ENCODE peak calls at places on chromosome 19, in four cellular contexts. Z, M, L and V are unnamed samples.

GRCh38 chr19:14072535-14073231 is at the start of gene MISP3:
- DNase-seq in Z (peak), M (no peak), L (peak), V (peak)

GRCh38 chr19:11678504-11678903 is 60.2 kb downstream of the ZNF823 start:
- DNase-seq in Z (no peak), M (no peak), L (no peak), V (no peak)

GRCh38 chr19:3409346-3410064 is 43.1 kb downstream of the NFIC start:
- DNase-seq in Z (peak), M (no peak), L (no peak), V (peak)

GRCh38 chr19:46355991-46356669 is 9.2 kb downstream of the PPP5C start:
- DNase-seq in Z (no peak), M (no peak), L (peak), V (no peak)

GRCh38 chr19:2974342-2974932 is 2.9 kb upstream of the TLE6 start:
- DNase-seq in Z (peak), M (peak), L (peak), V (no peak)

GRCh38 chr19:46374526-46375475 is 27.9 kb downstream of the PPP5C start:
- DNase-seq in Z (no peak), M (no peak), L (peak), V (peak)

GRCh38 chr19:18590273-18591272 is 2.0 kb downstream of the REX1BD start:
- DNase-seq in Z (peak), M (peak), L (peak), V (peak)

GRCh38 chr19:7743425-7743841 is 3.9 kb downstream of the CD209 start:
- DNase-seq in Z (no peak), M (no peak), L (no peak), V (no peak)

GRCh38 chr19:5951338-5951861 is 26.5 kb downstream of the RANBP3 start:
- DNase-seq in Z (no peak), M (no peak), L (no peak), V (no peak)

GRCh38 chr19:15498910-15499309 is 9.4 kb upstream of the CYP4F22 start:
- DNase-seq in Z (no peak), M (peak), L (no peak), V (no peak)

GRCh38 chr19:58228584-58229254 is at the start of gene ZNF544:
- DNase-seq in Z (peak), M (peak), L (peak), V (peak)
- TF ChIP-seq CTCF in Z (no peak), M (no peak), L (no peak), V (peak)

GRCh38 chr19:35741216-35741541 is 1.1 kb downstream of the IGFLR1 start:
- DNase-seq in Z (peak), M (no peak), L (no peak), V (no peak)

GRCh38 chr19:35739275-35740107 is 2.8 kb downstream of the IGFLR1 start:
- DNase-seq in Z (peak), M (no peak), L (no peak), V (no peak)

GRCh38 chr19:35742121-35742724 is at the start of gene IGFLR1:
- DNase-seq in Z (peak), M (no peak), L (no peak), V (no peak)

GRCh38 chr19:35740108-35740422 is 2.2 kb downstream of the IGFLR1 start:
- DNase-seq in Z (no peak), M (no peak), L (no peak), V (no peak)

DNA sequence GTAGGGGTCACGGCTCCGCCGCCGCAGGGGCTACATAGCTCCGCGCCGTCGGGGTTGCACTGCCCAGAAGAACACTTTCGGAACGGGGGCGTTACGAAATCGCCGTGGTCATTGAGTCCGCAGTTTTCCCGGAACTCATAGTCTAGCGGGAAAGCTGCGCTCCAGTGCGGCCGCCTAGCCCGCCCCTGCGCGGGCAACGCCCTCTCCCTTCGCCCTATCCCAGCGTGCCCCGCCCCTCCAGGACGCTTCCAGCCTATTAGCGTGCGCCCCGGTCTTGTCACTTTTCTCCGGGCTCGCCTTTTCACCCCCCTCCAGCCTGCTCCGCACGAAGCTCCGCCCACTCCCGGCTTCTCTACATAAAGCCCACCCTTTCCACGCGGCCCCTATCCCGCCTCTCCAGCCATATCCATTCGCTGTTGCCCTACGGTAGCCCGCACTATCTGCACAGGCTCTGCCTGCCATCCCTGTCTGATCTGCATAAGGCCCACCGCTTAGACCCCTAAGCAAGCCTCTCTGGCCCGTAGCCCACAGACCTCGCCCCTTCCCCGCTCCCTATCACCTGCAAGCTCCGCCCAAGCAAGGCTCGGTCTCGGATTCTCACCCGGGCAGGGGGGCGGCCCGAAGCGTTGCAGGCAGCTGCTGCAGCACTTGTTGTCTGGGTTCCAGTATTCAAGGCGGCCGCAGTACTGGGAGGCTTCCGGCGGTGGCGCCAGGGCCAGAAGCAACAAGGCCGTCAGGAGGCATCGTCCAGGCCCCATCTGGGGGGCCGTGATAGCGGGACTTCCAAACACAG is 1.6 kb downstream of the IGFLR1 start:
- DNase-seq in Z (peak), M (peak), L (peak), V (peak)
- TF ChIP-seq CTCF in Z (no peak), M (peak), L (no peak), V (peak)

GRCh38 chr19:40597329-40597838 is 3.8 kb upstream of the LTBP4 start:
- DNase-seq in Z (peak), M (no peak), L (no peak), V (no peak)

GRCh38 chr19:40596608-40597328 is 4.4 kb upstream of the LTBP4 start:
- DNase-seq in Z (peak), M (peak), L (peak), V (peak)

GRCh38 chr19:40592170-40592569 is 9.0 kb upstream of the LTBP4 start:
- DNase-seq in Z (peak), M (peak), L (no peak), V (no peak)

GRCh38 chr19:40594251-40594650 is 6.9 kb upstream of the LTBP4 start:
- DNase-seq in Z (peak), M (no peak), L (no peak), V (no peak)

GRCh38 chr19:40594657-40595077 is 6.5 kb upstream of the LTBP4 start:
- DNase-seq in Z (peak), M (peak), L (no peak), V (no peak)
- TF ChIP-seq CTCF in Z (peak), M (no peak), L (no peak), V (no peak)

DNA sequence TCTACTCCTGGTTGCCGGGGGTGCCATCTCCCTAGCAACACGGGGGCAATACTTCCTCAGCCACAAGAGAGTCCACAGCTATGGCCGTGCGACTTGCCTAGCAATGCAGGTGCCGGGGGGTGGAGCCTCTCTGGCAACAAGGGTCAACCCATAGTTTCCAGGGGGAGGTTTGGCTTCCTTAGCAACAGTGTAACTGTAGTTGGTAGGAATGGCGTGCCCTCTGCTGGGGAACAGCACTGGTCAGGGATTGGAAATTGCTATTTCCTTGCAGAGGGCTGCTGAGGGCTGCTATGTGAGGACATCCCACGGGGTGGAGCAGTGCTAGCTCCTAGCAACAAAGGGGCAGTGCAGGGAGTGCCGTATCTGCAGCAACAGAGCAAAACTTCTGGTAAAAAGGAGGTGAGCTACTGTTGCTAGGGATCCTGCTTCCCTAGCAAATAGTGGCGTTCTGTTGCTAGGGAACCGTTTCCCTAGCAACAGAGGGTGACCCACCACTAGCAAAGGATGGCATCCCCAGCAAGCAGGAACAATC is 7.0 kb upstream of the TMC4 start:
- DNase-seq in Z (peak), M (no peak), L (no peak), V (no peak)
- TF ChIP-seq CTCF in Z (peak), M (peak), L (no peak), V (no peak)